ENCODE peak calls at places on chromosomes 11 and 22, in four cellular contexts. D, F, C and M are unnamed samples.

GRCh38 chr11:2590951-2591754 is 108.6 kb downstream of the KCNQ1OT1 start:
- DNase-seq in D (no peak), F (peak), C (no peak), M (peak)

GRCh38 chr22:35739642-35740041 is 22.0 kb downstream of the APOL5 start:
- DNase-seq in F (no peak), C (peak), D (peak), M (peak)

GRCh38 chr11:116862951-116863350 is 25.5 kb upstream of the APOA1 start:
- DNase-seq in F (no peak), C (no peak), D (no peak), M (no peak)

GRCh38 chr11:45455536-45455935 is 169.4 kb upstream of the SYT13 start:
- DNase-seq in D (no peak), C (no peak), F (no peak), M (no peak)

GRCh38 chr11:88179141-88179540 is 3.9 kb upstream of the RAB38 start:
- DNase-seq in F (no peak), D (no peak), C (no peak), M (no peak)

GRCh38 chr11:795638-796564 is 2.2 kb downstream of the SLC25A22 start:
- DNase-seq in C (peak), F (no peak), D (peak), M (peak)

GRCh38 chr22:28716686-28717085 is 24.9 kb downstream of the CHEK2 start:
- DNase-seq in D (no peak), C (no peak), F (no peak), M (no peak)

GRCh38 chr11:122267602-122268001 is 151.6 kb upstream of the BLID start:
- DNase-seq in D (no peak), C (no peak), F (no peak), M (no peak)

GRCh38 chr11:1391165-1392010 is 1.7 kb downstream of the BRSK2 start:
- DNase-seq in F (no peak), D (no peak), C (no peak), M (peak)

GRCh38 chr11:80855975-80856524 is 1415.2 kb upstream of the TENM4 start:
- DNase-seq in C (no peak), D (no peak), F (no peak), M (no peak)

GRCh38 chr11:19511066-19511412 is 201.6 kb upstream of the NAV2 start:
- DNase-seq in D (no peak), C (no peak), F (no peak), M (no peak)

GRCh38 chr11:47944555-47945128 is 35.7 kb upstream of the PTPRJ start:
- DNase-seq in D (no peak), F (no peak), C (no peak), M (no peak)

GRCh38 chr22:22185217-22185616 is 59.4 kb upstream of the VPREB1 start:
- DNase-seq in F (no peak), D (no peak), C (no peak), M (no peak)

GRCh38 chr11:23973244-23973643 is 523.6 kb upstream of the LUZP2 start:
- DNase-seq in F (no peak), D (no peak), C (no peak), M (no peak)

GRCh38 chr11:92920295-92920694 is 49.2 kb upstream of the MTNR1B start:
- DNase-seq in D (no peak), F (no peak), C (no peak), M (no peak)

GRCh38 chr11:35185696-35186095 is 46.7 kb downstream of the CD44 start:
- DNase-seq in C (no peak), F (no peak), D (no peak), M (no peak)

GRCh38 chr11:111937859-111938258 is 716 bp downstream of the DIXDC1 start:
- DNase-seq in D (no peak), C (no peak), F (no peak), M (no peak)

GRCh38 chr11:113505046-113505445 is 29.8 kb upstream of the DRD2 start:
- DNase-seq in F (no peak), D (no peak), C (no peak), M (no peak)

GRCh38 chr22:49922484-49922883 is 4.0 kb downstream of the CRELD2 start:
- DNase-seq in F (no peak), D (no peak), C (no peak), M (no peak)

GRCh38 chr22:49924113-49924833 is 5.8 kb downstream of the CRELD2 start:
- DNase-seq in D (no peak), C (no peak), F (no peak), M (no peak)

GRCh38 chr22:49922926-49923325 is 4.5 kb downstream of the CRELD2 start:
- DNase-seq in C (no peak), D (no peak), F (no peak), M (no peak)

GRCh38 chr22:49921508-49922278 is 3.3 kb downstream of the CRELD2 start:
- DNase-seq in C (no peak), D (no peak), F (no peak), M (no peak)

GRCh38 chr22:49923445-49923844 is 5.0 kb downstream of the CRELD2 start:
- DNase-seq in D (no peak), F (no peak), C (no peak), M (no peak)
- TF ChIP-seq CTCF in D (no peak), F (no peak), C (no peak), M (no peak)

DNA sequence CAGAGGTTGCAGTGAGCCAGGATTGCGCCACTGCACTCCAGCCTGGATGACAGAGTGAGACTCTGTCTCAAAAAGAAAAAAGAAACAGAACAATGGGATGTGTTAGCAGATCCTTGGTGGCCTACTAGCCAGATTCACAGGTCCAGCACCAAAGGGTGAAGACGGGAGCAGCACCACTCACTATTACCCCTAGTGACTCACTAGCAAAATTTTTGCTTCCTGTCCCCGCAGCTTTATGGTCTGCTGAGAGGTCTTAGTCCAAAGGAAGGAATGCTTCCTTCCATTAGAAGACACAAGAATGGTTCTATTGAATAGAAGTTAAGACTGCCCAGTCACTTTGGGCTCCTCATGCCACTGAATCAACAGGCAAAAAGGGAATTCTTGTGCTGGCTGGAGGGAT is 35.9 kb upstream of the NUP50 start:
- DNase-seq in F (no peak), C (no peak), D (no peak), M (no peak)
- TF ChIP-seq CTCF in F (no peak), C (no peak), D (no peak), M (no peak)

GRCh38 chr22:20109411-20110358 is 6.2 kb upstream of the RANBP1 start:
- DNase-seq in F (no peak), D (no peak), C (no peak), M (peak)
- TF ChIP-seq CTCF in F (no peak), D (no peak), C (no peak), M (no peak)

GRCh38 chr11:75814686-75815344 is at the start of gene UVRAG:
- DNase-seq in D (peak), C (peak), F (peak), M (peak)

GRCh38 chr11:75816561-75817239 is 1.7 kb downstream of the UVRAG start:
- DNase-seq in D (no peak), F (no peak), C (no peak), M (no peak)

GRCh38 chr11:75813622-75814039 is 1.4 kb upstream of the UVRAG start:
- DNase-seq in D (no peak), C (no peak), F (no peak), M (no peak)

GRCh38 chr11:75814369-75814685 is 683 bp upstream of the UVRAG start:
- DNase-seq in F (no peak), D (no peak), C (no peak), M (no peak)

GRCh38 chr11:75815345-75815983 is 454 bp downstream of the UVRAG start:
- DNase-seq in C (no peak), D (peak), F (peak), M (peak)
- TF ChIP-seq CTCF in C (no peak), D (no peak), F (peak), M (no peak)